ENCODE peak calls at places on chromosomes 3 and 15, in five cellular contexts. One of them, this sample, is unnamed.

GRCh38 chr3:4689021-4689420 is 195.9 kb downstream of the ITPR1 start:
- DNase-seq in adrenal gland: no peak
- DNase-seq in suprapubic skin: no peak
- DNase-seq in GM12878: no peak
- DNase-seq in transverse colon: no peak
- DNase-seq in this sample: no peak

GRCh38 chr3:54783611-54784010 is 144.2 kb downstream of the LRTM1 start:
- DNase-seq in adrenal gland: no peak
- DNase-seq in suprapubic skin: no peak
- DNase-seq in GM12878: no peak
- DNase-seq in transverse colon: no peak
- DNase-seq in this sample: no peak

GRCh38 chr3:183350164-183350563 is 78.3 kb downstream of the MCF2L2 start:
- DNase-seq in adrenal gland: no peak
- DNase-seq in suprapubic skin: no peak
- DNase-seq in GM12878: no peak
- DNase-seq in transverse colon: no peak
- DNase-seq in this sample: no peak

GRCh38 chr15:100602822-100603393 is 519 bp downstream of the ASB7 start:
- DNase-seq in adrenal gland: peak
- DNase-seq in suprapubic skin: no peak
- DNase-seq in GM12878: peak
- DNase-seq in transverse colon: peak
- DNase-seq in this sample: peak

GRCh38 chr15:101543926-101544490 is 54.5 kb upstream of the PCSK6 start:
- DNase-seq in adrenal gland: no peak
- DNase-seq in suprapubic skin: no peak
- DNase-seq in GM12878: no peak
- DNase-seq in transverse colon: no peak
- DNase-seq in this sample: no peak

GRCh38 chr3:32862247-32863013 is 44.6 kb downstream of the TRIM71 start:
- DNase-seq in adrenal gland: no peak
- DNase-seq in suprapubic skin: no peak
- DNase-seq in GM12878: no peak
- DNase-seq in transverse colon: no peak
- DNase-seq in this sample: no peak

GRCh38 chr15:29669823-29670222 is 152.4 kb downstream of the TJP1 start:
- DNase-seq in adrenal gland: no peak
- DNase-seq in suprapubic skin: no peak
- DNase-seq in GM12878: no peak
- DNase-seq in transverse colon: no peak
- DNase-seq in this sample: no peak

GRCh38 chr15:90818251-90819210 is 49.9 kb upstream of the FURIN start:
- DNase-seq in adrenal gland: no peak
- DNase-seq in suprapubic skin: no peak
- DNase-seq in GM12878: no peak
- DNase-seq in transverse colon: no peak
- DNase-seq in this sample: peak

GRCh38 chr15:45442497-45443135 is 64.3 kb upstream of the GATM start:
- DNase-seq in adrenal gland: no peak
- DNase-seq in suprapubic skin: no peak
- DNase-seq in GM12878: no peak
- DNase-seq in transverse colon: no peak
- DNase-seq in this sample: no peak

GRCh38 chr3:189272500-189273119 is 100.8 kb downstream of the TPRG1 start:
- DNase-seq in adrenal gland: no peak
- DNase-seq in suprapubic skin: no peak
- DNase-seq in GM12878: no peak
- DNase-seq in transverse colon: no peak
- DNase-seq in this sample: no peak

GRCh38 chr3:138054057-138054456 is 44.1 kb downstream of the CLDN18 start:
- DNase-seq in adrenal gland: no peak
- DNase-seq in suprapubic skin: no peak
- DNase-seq in GM12878: no peak
- DNase-seq in transverse colon: no peak
- DNase-seq in this sample: no peak

GRCh38 chr3:41711656-41712055 is 250.2 kb downstream of the ULK4 start:
- DNase-seq in adrenal gland: no peak
- DNase-seq in suprapubic skin: no peak
- DNase-seq in GM12878: peak
- DNase-seq in transverse colon: no peak
- DNase-seq in this sample: no peak

GRCh38 chr3:10526366-10526765 is 21.0 kb upstream of the ATP2B2 start:
- DNase-seq in adrenal gland: no peak
- DNase-seq in suprapubic skin: peak
- DNase-seq in GM12878: no peak
- DNase-seq in transverse colon: no peak
- DNase-seq in this sample: no peak

GRCh38 chr3:144127700-144128099 is 156.1 kb downstream of the DIPK2A start:
- DNase-seq in adrenal gland: no peak
- DNase-seq in suprapubic skin: no peak
- DNase-seq in GM12878: no peak
- DNase-seq in transverse colon: no peak
- DNase-seq in this sample: no peak

GRCh38 chr3:113546414-113546893 is 14.1 kb downstream of the SIDT1 start:
- DNase-seq in adrenal gland: no peak
- DNase-seq in suprapubic skin: no peak
- DNase-seq in GM12878: peak
- DNase-seq in transverse colon: no peak
- DNase-seq in this sample: no peak

GRCh38 chr3:143135150-143135549 is 15.6 kb downstream of the CHST2 start:
- DNase-seq in adrenal gland: no peak
- DNase-seq in suprapubic skin: no peak
- DNase-seq in GM12878: no peak
- DNase-seq in transverse colon: no peak
- DNase-seq in this sample: no peak

GRCh38 chr15:40310001-40310959 is 2.5 kb upstream of the PLCB2 start:
- DNase-seq in adrenal gland: peak
- DNase-seq in suprapubic skin: no peak
- DNase-seq in GM12878: peak
- DNase-seq in transverse colon: peak
- DNase-seq in this sample: peak

GRCh38 chr15:29651476-29652072 is 170.7 kb downstream of the TJP1 start:
- DNase-seq in adrenal gland: no peak
- DNase-seq in suprapubic skin: no peak
- DNase-seq in GM12878: no peak
- DNase-seq in transverse colon: no peak
- DNase-seq in this sample: no peak

GRCh38 chr3:117756580-117756979 is 1047.0 kb downstream of the TUSC7 start:
- DNase-seq in adrenal gland: no peak
- DNase-seq in suprapubic skin: no peak
- DNase-seq in GM12878: no peak
- DNase-seq in transverse colon: no peak
- DNase-seq in this sample: no peak

GRCh38 chr15:49188933-49189332 is 18.9 kb downstream of the GALK2 start:
- DNase-seq in adrenal gland: no peak
- DNase-seq in suprapubic skin: no peak
- DNase-seq in GM12878: no peak
- DNase-seq in transverse colon: no peak
- DNase-seq in this sample: no peak

GRCh38 chr3:71194785-71195184 is 388.7 kb downstream of the FOXP1 start:
- DNase-seq in adrenal gland: no peak
- DNase-seq in suprapubic skin: no peak
- DNase-seq in GM12878: no peak
- DNase-seq in transverse colon: no peak
- DNase-seq in this sample: no peak

GRCh38 chr15:25933456-25934158 is 70.5 kb upstream of the ATP10A start:
- DNase-seq in adrenal gland: peak
- DNase-seq in suprapubic skin: peak
- DNase-seq in GM12878: peak
- DNase-seq in transverse colon: peak
- DNase-seq in this sample: peak

GRCh38 chr15:76994001-76994400 is 925 bp upstream of the PSTPIP1 start:
- DNase-seq in adrenal gland: no peak
- DNase-seq in suprapubic skin: peak
- DNase-seq in GM12878: no peak
- DNase-seq in transverse colon: peak
- DNase-seq in this sample: no peak

GRCh38 chr15:63708141-63708772 is 111.1 kb downstream of the FBXL22 start:
- DNase-seq in adrenal gland: no peak
- DNase-seq in suprapubic skin: no peak
- DNase-seq in GM12878: no peak
- DNase-seq in transverse colon: no peak
- DNase-seq in this sample: no peak

GRCh38 chr15:91049378-91050127 is 27.2 kb upstream of the VPS33B start:
- DNase-seq in adrenal gland: peak
- DNase-seq in suprapubic skin: no peak
- DNase-seq in GM12878: peak
- DNase-seq in transverse colon: peak
- DNase-seq in this sample: peak

GRCh38 chr3:194364652-194365434 is 4.7 kb downstream of the LRRC15 start:
- DNase-seq in adrenal gland: peak
- DNase-seq in suprapubic skin: no peak
- DNase-seq in GM12878: no peak
- DNase-seq in transverse colon: peak
- DNase-seq in this sample: no peak

GRCh38 chr3:160169139-160169830 is 55.9 kb upstream of the C3orf80 start:
- DNase-seq in adrenal gland: no peak
- DNase-seq in suprapubic skin: no peak
- DNase-seq in GM12878: no peak
- DNase-seq in transverse colon: no peak
- DNase-seq in this sample: no peak

GRCh38 chr3:98514948-98515347 is 7.8 kb downstream of the CLDND1 start:
- DNase-seq in adrenal gland: no peak
- DNase-seq in suprapubic skin: no peak
- DNase-seq in GM12878: no peak
- DNase-seq in transverse colon: no peak
- DNase-seq in this sample: no peak

GRCh38 chr15:58444056-58444455 is 12.3 kb downstream of the LIPC start:
- DNase-seq in adrenal gland: no peak
- DNase-seq in suprapubic skin: no peak
- DNase-seq in GM12878: no peak
- DNase-seq in transverse colon: no peak
- DNase-seq in this sample: no peak

GRCh38 chr3:8652323-8652987 is 7.9 kb upstream of the SSUH2 start:
- DNase-seq in adrenal gland: no peak
- DNase-seq in suprapubic skin: no peak
- DNase-seq in GM12878: no peak
- DNase-seq in transverse colon: no peak
- DNase-seq in this sample: no peak

GRCh38 chr3:127457094-127457475 is 133.4 kb downstream of the TPRA1 start:
- DNase-seq in adrenal gland: peak
- DNase-seq in suprapubic skin: peak
- DNase-seq in GM12878: no peak
- DNase-seq in transverse colon: peak
- DNase-seq in this sample: no peak

GRCh38 chr15:60563539-60564404 is 84.8 kb upstream of the ICE2 start:
- DNase-seq in adrenal gland: no peak
- DNase-seq in suprapubic skin: no peak
- DNase-seq in GM12878: no peak
- DNase-seq in transverse colon: no peak
- DNase-seq in this sample: no peak

GRCh38 chr3:129320825-129321487 is 42.3 kb downstream of the HMCES start:
- DNase-seq in adrenal gland: no peak
- DNase-seq in suprapubic skin: no peak
- DNase-seq in GM12878: no peak
- DNase-seq in transverse colon: no peak
- DNase-seq in this sample: no peak

DNA sequence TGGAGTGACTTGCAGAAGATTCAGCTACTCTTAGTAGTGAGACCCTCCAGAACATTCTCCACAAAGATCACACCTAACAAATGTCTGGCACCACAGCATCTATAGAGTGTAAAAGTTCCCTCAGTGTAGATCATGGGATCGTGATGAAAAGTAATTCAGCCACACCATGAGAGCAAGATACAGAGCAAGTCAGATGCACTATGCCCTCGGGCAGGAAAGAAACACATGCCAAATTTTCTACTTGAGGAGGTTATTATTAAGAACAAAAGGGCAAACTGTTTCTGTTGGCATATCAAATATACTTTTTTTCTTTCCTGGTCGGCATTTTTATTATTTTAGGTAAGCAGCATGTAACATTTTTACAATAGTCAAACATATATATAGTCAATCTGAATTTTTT is 44.8 kb upstream of the SNTN start:
- DNase-seq in adrenal gland: no peak
- DNase-seq in suprapubic skin: no peak
- DNase-seq in GM12878: no peak
- DNase-seq in transverse colon: no peak
- DNase-seq in this sample: no peak
- TF ChIP-seq POLR2A in adrenal gland: no peak
- TF ChIP-seq POLR2A in suprapubic skin: no peak
- TF ChIP-seq POLR2A in GM12878: no peak
- TF ChIP-seq POLR2A in transverse colon: no peak
- TF ChIP-seq POLR2A in this sample: no peak

GRCh38 chr15:42576776-42577175 is 1.4 kb downstream of the STARD9 start:
- DNase-seq in adrenal gland: no peak
- DNase-seq in suprapubic skin: no peak
- DNase-seq in GM12878: no peak
- DNase-seq in transverse colon: no peak
- DNase-seq in this sample: no peak

GRCh38 chr15:42576040-42576594 is 711 bp downstream of the STARD9 start:
- DNase-seq in adrenal gland: no peak
- DNase-seq in suprapubic skin: no peak
- DNase-seq in GM12878: no peak
- DNase-seq in transverse colon: no peak
- DNase-seq in this sample: no peak

GRCh38 chr15:42578984-42579537 is 3.7 kb downstream of the STARD9 start:
- DNase-seq in adrenal gland: no peak
- DNase-seq in suprapubic skin: no peak
- DNase-seq in GM12878: no peak
- DNase-seq in transverse colon: no peak
- DNase-seq in this sample: no peak

GRCh38 chr15:42577514-42578031 is 2.2 kb downstream of the STARD9 start:
- DNase-seq in adrenal gland: no peak
- DNase-seq in suprapubic skin: no peak
- DNase-seq in GM12878: no peak
- DNase-seq in transverse colon: no peak
- DNase-seq in this sample: no peak

GRCh38 chr15:42575188-42576039 is at the start of gene STARD9:
- DNase-seq in adrenal gland: peak
- DNase-seq in suprapubic skin: peak
- DNase-seq in GM12878: peak
- DNase-seq in transverse colon: peak
- DNase-seq in this sample: peak
- TF ChIP-seq POLR2A in adrenal gland: no peak
- TF ChIP-seq POLR2A in suprapubic skin: peak
- TF ChIP-seq POLR2A in GM12878: peak
- TF ChIP-seq POLR2A in transverse colon: peak
- TF ChIP-seq POLR2A in this sample: peak

DNA sequence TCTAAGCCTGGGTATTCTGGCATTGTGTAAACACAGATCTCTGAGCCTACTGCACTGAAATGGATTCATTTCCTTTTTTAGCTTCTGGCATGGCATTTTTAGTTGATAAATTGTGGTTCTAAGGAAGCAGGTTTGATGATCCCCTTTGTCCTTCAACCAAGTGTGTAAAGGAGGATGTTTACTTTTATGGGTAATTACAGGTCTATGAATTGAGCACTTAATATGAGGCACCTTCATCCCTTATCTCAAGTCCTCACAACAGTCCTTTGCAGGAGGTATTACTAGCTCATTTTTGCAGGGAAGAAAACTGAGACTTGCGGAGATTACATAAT is 30.8 kb upstream of the ZBTB38 start:
- DNase-seq in adrenal gland: no peak
- DNase-seq in suprapubic skin: no peak
- DNase-seq in GM12878: no peak
- DNase-seq in transverse colon: no peak
- DNase-seq in this sample: no peak
- TF ChIP-seq POLR2A in adrenal gland: no peak
- TF ChIP-seq POLR2A in suprapubic skin: no peak
- TF ChIP-seq POLR2A in GM12878: no peak
- TF ChIP-seq POLR2A in transverse colon: no peak
- TF ChIP-seq POLR2A in this sample: no peak

GRCh38 chr3:12830785-12831581 is 10.4 kb downstream of the RPL32 start:
- DNase-seq in adrenal gland: no peak
- DNase-seq in suprapubic skin: no peak
- DNase-seq in GM12878: no peak
- DNase-seq in transverse colon: no peak
- DNase-seq in this sample: no peak
- TF ChIP-seq POLR2A in adrenal gland: no peak
- TF ChIP-seq POLR2A in suprapubic skin: no peak
- TF ChIP-seq POLR2A in GM12878: peak
- TF ChIP-seq POLR2A in transverse colon: no peak
- TF ChIP-seq POLR2A in this sample: no peak